ENCODE peak calls at places on chromosomes 1 and 21, in five cellular contexts. P is HuH-7; H is HT1080; S is activated CD4-positive, alpha-beta T cell treated with anti-CD3 and anti-CD28 coated beads for 36 hours; X is GM12892. W is an unnamed sample.

GRCh38 chr1:975896-976683 is 5.8 kb downstream of the PERM1 start:
- DNase-seq in P (peak; percentile 91), H (peak; percentile 83), S (peak; percentile 88), X (peak; percentile 69), W (no peak)

GRCh38 chr1:182575540-182576149 is 13.4 kb downstream of the RNASEL start:
- DNase-seq in P (no peak), H (peak; percentile 41), S (no peak), X (no peak), W (no peak)

GRCh38 chr1:225635649-225636048 is 17.3 kb downstream of the ENAH start:
- DNase-seq in P (no peak), H (no peak), S (no peak), X (no peak), W (no peak)

GRCh38 chr1:196205882-196206281 is 402.4 kb downstream of the KCNT2 start:
- DNase-seq in P (no peak), H (no peak), S (no peak), X (no peak), W (no peak)

GRCh38 chr1:186202174-186202843 is 172.7 kb downstream of the TPR start:
- DNase-seq in P (no peak), H (no peak), S (no peak), X (no peak), W (no peak)

GRCh38 chr1:28199328-28200233 is 23.1 kb upstream of the PTAFR start:
- DNase-seq in P (no peak), H (no peak), S (peak; percentile 84), X (peak; percentile 63), W (no peak)

GRCh38 chr1:206725053-206725963 is 40.6 kb downstream of the MAPKAPK2 start:
- DNase-seq in P (peak; percentile 52), H (peak; percentile 33), S (peak; percentile 85), X (no peak), W (peak; percentile 55)

GRCh38 chr1:91166106-91166712 is 144.4 kb upstream of the ZNF644 start:
- DNase-seq in P (peak; percentile 37), H (peak; percentile 58), S (peak; percentile 64), X (no peak), W (no peak)

GRCh38 chr1:193242000-193242399 is 55.6 kb upstream of the B3GALT2 start:
- DNase-seq in P (no peak), H (no peak), S (no peak), X (no peak), W (no peak)

GRCh38 chr1:54284781-54285563 is 85.0 kb downstream of the MRPL37 start:
- DNase-seq in P (no peak), H (no peak), S (peak; percentile 59), X (no peak), W (no peak)

GRCh38 chr1:157429841-157430240 is 122.5 kb downstream of the FCRL5 start:
- DNase-seq in P (no peak), H (peak; percentile 12), S (no peak), X (no peak), W (no peak)

GRCh38 chr21:17726047-17726446 is 93.1 kb downstream of the C21orf91 start:
- DNase-seq in P (peak; percentile 32), H (no peak), S (no peak), X (no peak), W (no peak)

GRCh38 chr21:45822429-45823099 is 159.0 kb upstream of the COL6A1 start:
- DNase-seq in P (no peak), H (no peak), S (no peak), X (no peak), W (no peak)

GRCh38 chr1:42524330-42524729 is 61.2 kb downstream of the CCDC30 start:
- DNase-seq in P (no peak), H (no peak), S (no peak), X (no peak), W (no peak)

GRCh38 chr1:154955039-154955717 is 721 bp downstream of the PBXIP1 start:
- DNase-seq in P (no peak), H (peak; percentile 71), S (peak; percentile 91), X (no peak), W (peak; percentile 85)

GRCh38 chr1:27302612-27303011 is 19.4 kb upstream of the TMEM222 start:
- DNase-seq in P (no peak), H (no peak), S (no peak), X (no peak), W (no peak)

GRCh38 chr1:18614011-18614735 is 16.5 kb upstream of the PAX7 start:
- DNase-seq in P (no peak), H (no peak), S (no peak), X (no peak), W (no peak)

GRCh38 chr1:218480691-218481099 is 135.6 kb downstream of the TGFB2 start:
- DNase-seq in P (no peak), H (peak; percentile 55), S (no peak), X (no peak), W (no peak)

GRCh38 chr1:10646347-10646861 is 150.0 kb downstream of the CASZ1 start:
- DNase-seq in P (no peak), H (peak; percentile 54), S (no peak), X (no peak), W (no peak)

GRCh38 chr1:77018386-77019156 is 151.3 kb downstream of the ST6GALNAC5 start:
- DNase-seq in P (no peak), H (no peak), S (no peak), X (no peak), W (no peak)

GRCh38 chr1:165062346-165062745 is 294.2 kb downstream of the LMX1A start:
- DNase-seq in P (no peak), H (no peak), S (no peak), X (no peak), W (no peak)

GRCh38 chr1:110673197-110673701 is 1.5 kb downstream of the KCNA3 start:
- DNase-seq in P (no peak), H (no peak), S (peak; percentile 45), X (no peak), W (no peak)

GRCh38 chr1:46334030-46334384 is 6.6 kb upstream of the NSUN4 start:
- DNase-seq in P (no peak), H (no peak), S (no peak), X (no peak), W (no peak)

GRCh38 chr1:31926846-31927660 is 11.1 kb downstream of the PTP4A2 start:
- DNase-seq in P (no peak), H (no peak), S (no peak), X (no peak), W (no peak)

GRCh38 chr1:36968730-36969129 is 65.6 kb downstream of the GRIK3 start:
- DNase-seq in P (no peak), H (no peak), S (no peak), X (no peak), W (no peak)

GRCh38 chr1:32361674-32362473 is 411 bp downstream of the FAM229A start:
- DNase-seq in P (peak; percentile 41), H (no peak), S (peak; percentile 56), X (no peak), W (peak; percentile 77)

GRCh38 chr1:239951518-239952130 is 140.1 kb upstream of the FMN2 start:
- DNase-seq in P (peak; percentile 51), H (peak; percentile 62), S (peak; percentile 76), X (no peak), W (no peak)

GRCh38 chr1:226548281-226549093 is at the start of gene STUM:
- DNase-seq in P (peak; percentile 57), H (no peak), S (peak; percentile 42), X (peak; percentile 46), W (no peak)

GRCh38 chr21:28516011-28516410 is 476.7 kb downstream of the LTN1 start:
- DNase-seq in P (no peak), H (no peak), S (no peak), X (no peak), W (no peak)

GRCh38 chr1:227298532-227299174 is 19.6 kb downstream of the CDC42BPA start:
- DNase-seq in P (no peak), H (no peak), S (no peak), X (no peak), W (no peak)

GRCh38 chr1:14733053-14733778 is 134.7 kb downstream of the KAZN start:
- DNase-seq in P (no peak), H (no peak), S (no peak), X (no peak), W (no peak)

GRCh38 chr1:198823626-198824025 is 184.8 kb downstream of the PTPRC start:
- DNase-seq in P (no peak), H (no peak), S (no peak), X (no peak), W (no peak)

GRCh38 chr1:156740307-156740678 is 595 bp downstream of the MRPL24 start:
- DNase-seq in P (no peak), H (no peak), S (no peak), X (no peak), W (no peak)

GRCh38 chr1:3306583-3307285 is 147.7 kb upstream of the ARHGEF16 start:
- DNase-seq in P (no peak), H (no peak), S (no peak), X (no peak), W (no peak)

W was measured in coronary artery.